ENCODE peak calls at places on chromosome 7, in ten cellular contexts. One of them, this sample, is unnamed.

GRCh38 chr7:45259227-45259596 is 101.6 kb downstream of the RAMP3 start:
- DNase-seq in astrocyte: no peak
- DNase-seq in HCT116: no peak
- DNase-seq in MM.1S: no peak
- DNase-seq in GM23338: no peak
- DNase-seq in fibroblast of lung: no peak
- DNase-seq in PC-9: no peak
- DNase-seq in PC-3: no peak
- DNase-seq in hepatocyte: no peak
- DNase-seq in GM23248: no peak
- DNase-seq in this sample: no peak

GRCh38 chr7:30920584-30921539 is 9.2 kb downstream of the AQP1 start:
- DNase-seq in hepatocyte: peak
- DNase-seq in GM23338: no peak
- DNase-seq in GM23248: peak
- DNase-seq in fibroblast of lung: peak
- DNase-seq in HCT116: no peak
- DNase-seq in PC-3: peak
- DNase-seq in astrocyte: peak
- DNase-seq in PC-9: peak
- DNase-seq in MM.1S: no peak
- DNase-seq in this sample: no peak

GRCh38 chr7:39650676-39651075 is 27.3 kb downstream of the RALA start:
- DNase-seq in HCT116: no peak
- DNase-seq in MM.1S: no peak
- DNase-seq in PC-3: no peak
- DNase-seq in fibroblast of lung: peak
- DNase-seq in GM23338: no peak
- DNase-seq in astrocyte: peak
- DNase-seq in PC-9: no peak
- DNase-seq in hepatocyte: no peak
- DNase-seq in GM23248: peak
- DNase-seq in this sample: no peak

GRCh38 chr7:30028749-30029635 is 780 bp downstream of the PLEKHA8 start:
- DNase-seq in MM.1S: peak
- DNase-seq in hepatocyte: peak
- DNase-seq in PC-3: peak
- DNase-seq in PC-9: no peak
- DNase-seq in fibroblast of lung: peak
- DNase-seq in astrocyte: peak
- DNase-seq in GM23338: peak
- DNase-seq in GM23248: peak
- DNase-seq in HCT116: peak
- DNase-seq in this sample: peak

GRCh38 chr7:151688236-151688780 is 168.6 kb upstream of the RHEB start:
- DNase-seq in astrocyte: no peak
- DNase-seq in fibroblast of lung: no peak
- DNase-seq in PC-3: no peak
- DNase-seq in PC-9: no peak
- DNase-seq in hepatocyte: no peak
- DNase-seq in MM.1S: no peak
- DNase-seq in GM23338: no peak
- DNase-seq in HCT116: no peak
- DNase-seq in GM23248: no peak
- DNase-seq in this sample: no peak

GRCh38 chr7:158723266-158723665 is 18.7 kb upstream of the NCAPG2 start:
- DNase-seq in astrocyte: no peak
- DNase-seq in GM23338: no peak
- DNase-seq in fibroblast of lung: no peak
- DNase-seq in PC-3: no peak
- DNase-seq in PC-9: no peak
- DNase-seq in hepatocyte: no peak
- DNase-seq in GM23248: no peak
- DNase-seq in MM.1S: no peak
- DNase-seq in HCT116: no peak
- DNase-seq in this sample: no peak

GRCh38 chr7:126803990-126804389 is 448.8 kb downstream of the GRM8 start:
- DNase-seq in PC-9: no peak
- DNase-seq in PC-3: no peak
- DNase-seq in fibroblast of lung: peak
- DNase-seq in HCT116: no peak
- DNase-seq in astrocyte: peak
- DNase-seq in hepatocyte: peak
- DNase-seq in GM23248: no peak
- DNase-seq in GM23338: no peak
- DNase-seq in MM.1S: no peak
- DNase-seq in this sample: no peak

GRCh38 chr7:10940748-10941358 is 32.8 kb upstream of the PHF14 start:
- DNase-seq in hepatocyte: peak
- DNase-seq in GM23338: no peak
- DNase-seq in GM23248: no peak
- DNase-seq in MM.1S: peak
- DNase-seq in PC-3: peak
- DNase-seq in fibroblast of lung: no peak
- DNase-seq in HCT116: no peak
- DNase-seq in PC-9: peak
- DNase-seq in astrocyte: no peak
- DNase-seq in this sample: peak

GRCh38 chr7:22561895-22562593 is 62.1 kb upstream of the STEAP1B start:
- DNase-seq in HCT116: no peak
- DNase-seq in astrocyte: peak
- DNase-seq in PC-9: peak
- DNase-seq in fibroblast of lung: peak
- DNase-seq in GM23248: peak
- DNase-seq in PC-3: peak
- DNase-seq in MM.1S: peak
- DNase-seq in hepatocyte: peak
- DNase-seq in GM23338: peak
- DNase-seq in this sample: peak

GRCh38 chr7:49174396-49174795 is 250.0 kb downstream of the CDC14C start:
- DNase-seq in MM.1S: no peak
- DNase-seq in hepatocyte: no peak
- DNase-seq in HCT116: no peak
- DNase-seq in fibroblast of lung: peak
- DNase-seq in PC-3: peak
- DNase-seq in GM23248: no peak
- DNase-seq in GM23338: no peak
- DNase-seq in PC-9: no peak
- DNase-seq in astrocyte: peak
- DNase-seq in this sample: peak

GRCh38 chr7:112550468-112551060 is 69.8 kb downstream of the LSMEM1 start:
- DNase-seq in PC-9: peak
- DNase-seq in MM.1S: peak
- DNase-seq in hepatocyte: peak
- DNase-seq in GM23248: peak
- DNase-seq in PC-3: peak
- DNase-seq in fibroblast of lung: peak
- DNase-seq in HCT116: peak
- DNase-seq in astrocyte: peak
- DNase-seq in GM23338: peak
- DNase-seq in this sample: peak

GRCh38 chr7:83936056-83936703 is 258.4 kb downstream of the SEMA3A start:
- DNase-seq in PC-9: peak
- DNase-seq in GM23338: peak
- DNase-seq in PC-3: peak
- DNase-seq in astrocyte: peak
- DNase-seq in hepatocyte: peak
- DNase-seq in MM.1S: peak
- DNase-seq in GM23248: peak
- DNase-seq in HCT116: peak
- DNase-seq in fibroblast of lung: peak
- DNase-seq in this sample: peak

DNA sequence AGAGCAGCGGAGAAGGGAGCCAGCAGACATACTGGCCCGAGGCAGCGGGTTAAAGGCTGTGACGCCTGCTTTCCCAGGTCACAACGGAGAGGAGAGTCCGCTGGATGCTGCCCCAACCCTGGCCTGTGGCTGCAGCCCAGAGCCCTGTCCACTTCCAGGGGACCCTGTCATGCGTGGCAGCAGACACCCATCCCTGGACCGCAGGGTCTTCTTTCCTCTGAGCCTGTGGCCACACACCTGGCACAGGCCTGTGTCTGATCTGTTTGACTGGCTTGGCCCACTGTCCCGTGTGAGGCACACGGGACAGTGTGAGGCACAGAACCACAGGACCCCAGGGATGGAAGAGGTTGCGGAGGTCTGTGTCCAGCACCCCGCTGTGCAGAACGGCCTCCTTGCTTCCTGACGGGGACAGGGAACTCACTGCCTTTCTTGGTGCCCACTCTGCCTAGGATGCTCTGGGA is 42.4 kb downstream of the INSIG1 start:
- DNase-seq in astrocyte: no peak
- DNase-seq in PC-9: no peak
- DNase-seq in HCT116: no peak
- DNase-seq in GM23338: no peak
- DNase-seq in hepatocyte: no peak
- DNase-seq in fibroblast of lung: no peak
- DNase-seq in GM23248: no peak
- DNase-seq in MM.1S: no peak
- DNase-seq in PC-3: no peak
- DNase-seq in this sample: no peak
- TF ChIP-seq EZH2 in astrocyte: no peak
- TF ChIP-seq EZH2 in PC-9: no peak
- TF ChIP-seq EZH2 in HCT116: no peak
- TF ChIP-seq EZH2 in GM23338: no peak
- TF ChIP-seq EZH2 in hepatocyte: no peak
- TF ChIP-seq EZH2 in fibroblast of lung: no peak
- TF ChIP-seq EZH2 in GM23248: no peak
- TF ChIP-seq EZH2 in MM.1S: no peak
- TF ChIP-seq EZH2 in PC-3: no peak
- TF ChIP-seq EZH2 in this sample: no peak

GRCh38 chr7:35316549-35316948 is 62.6 kb upstream of the TBX20 start:
- DNase-seq in fibroblast of lung: peak
- DNase-seq in GM23248: peak
- DNase-seq in hepatocyte: peak
- DNase-seq in GM23338: no peak
- DNase-seq in astrocyte: no peak
- DNase-seq in HCT116: no peak
- DNase-seq in PC-9: no peak
- DNase-seq in PC-3: no peak
- DNase-seq in MM.1S: no peak
- DNase-seq in this sample: no peak
- TF ChIP-seq EZH2 in fibroblast of lung: no peak
- TF ChIP-seq EZH2 in GM23248: no peak
- TF ChIP-seq EZH2 in hepatocyte: no peak
- TF ChIP-seq EZH2 in GM23338: no peak
- TF ChIP-seq EZH2 in astrocyte: no peak
- TF ChIP-seq EZH2 in HCT116: no peak
- TF ChIP-seq EZH2 in PC-9: no peak
- TF ChIP-seq EZH2 in PC-3: no peak
- TF ChIP-seq EZH2 in MM.1S: no peak
- TF ChIP-seq EZH2 in this sample: no peak

GRCh38 chr7:20783131-20783715 is 3.5 kb downstream of the SP8 start:
- DNase-seq in hepatocyte: no peak
- DNase-seq in HCT116: no peak
- DNase-seq in PC-9: no peak
- DNase-seq in GM23248: no peak
- DNase-seq in fibroblast of lung: no peak
- DNase-seq in MM.1S: no peak
- DNase-seq in astrocyte: no peak
- DNase-seq in PC-3: no peak
- DNase-seq in GM23338: peak
- DNase-seq in this sample: no peak
- TF ChIP-seq EZH2 in hepatocyte: peak
- TF ChIP-seq EZH2 in HCT116: no peak
- TF ChIP-seq EZH2 in PC-9: no peak
- TF ChIP-seq EZH2 in GM23248: no peak
- TF ChIP-seq EZH2 in fibroblast of lung: no peak
- TF ChIP-seq EZH2 in MM.1S: no peak
- TF ChIP-seq EZH2 in astrocyte: no peak
- TF ChIP-seq EZH2 in PC-3: no peak
- TF ChIP-seq EZH2 in GM23338: no peak
- TF ChIP-seq EZH2 in this sample: no peak

DNA sequence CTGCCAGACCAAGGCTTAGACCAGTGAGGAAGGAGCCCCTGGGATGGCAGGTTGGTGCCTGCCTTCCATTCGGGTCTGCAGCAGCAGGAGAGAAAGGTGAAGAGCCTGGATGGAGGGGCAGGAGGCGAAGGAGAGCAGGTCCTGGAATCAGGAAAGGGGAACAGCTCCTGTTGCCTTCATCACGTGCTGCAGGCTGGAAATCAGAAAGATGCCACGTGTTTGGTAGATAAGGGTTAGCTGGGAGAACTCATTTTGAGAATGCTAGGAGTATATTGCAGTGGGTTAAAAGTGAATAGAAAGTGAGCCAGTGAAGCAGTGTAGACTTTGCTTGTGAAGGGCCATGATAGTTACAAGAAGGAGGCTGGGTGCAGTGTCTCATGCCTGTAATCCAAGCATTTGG is 371.8 kb downstream of the PAXIP1 start:
- DNase-seq in PC-3: no peak
- DNase-seq in PC-9: no peak
- DNase-seq in MM.1S: no peak
- DNase-seq in GM23338: no peak
- DNase-seq in hepatocyte: no peak
- DNase-seq in astrocyte: no peak
- DNase-seq in HCT116: no peak
- DNase-seq in GM23248: no peak
- DNase-seq in fibroblast of lung: no peak
- DNase-seq in this sample: no peak
- TF ChIP-seq EZH2 in PC-3: no peak
- TF ChIP-seq EZH2 in PC-9: no peak
- TF ChIP-seq EZH2 in MM.1S: no peak
- TF ChIP-seq EZH2 in GM23338: no peak
- TF ChIP-seq EZH2 in hepatocyte: no peak
- TF ChIP-seq EZH2 in astrocyte: no peak
- TF ChIP-seq EZH2 in HCT116: no peak
- TF ChIP-seq EZH2 in GM23248: no peak
- TF ChIP-seq EZH2 in fibroblast of lung: no peak
- TF ChIP-seq EZH2 in this sample: no peak

GRCh38 chr7:155644178-155644970 is at the start of gene RBM33:
- DNase-seq in MM.1S: peak
- DNase-seq in PC-9: peak
- DNase-seq in fibroblast of lung: peak
- DNase-seq in GM23338: peak
- DNase-seq in PC-3: peak
- DNase-seq in hepatocyte: peak
- DNase-seq in astrocyte: peak
- DNase-seq in GM23248: peak
- DNase-seq in HCT116: peak
- DNase-seq in this sample: peak
- TF ChIP-seq EZH2 in MM.1S: no peak
- TF ChIP-seq EZH2 in PC-9: no peak
- TF ChIP-seq EZH2 in fibroblast of lung: no peak
- TF ChIP-seq EZH2 in GM23338: no peak
- TF ChIP-seq EZH2 in PC-3: no peak
- TF ChIP-seq EZH2 in hepatocyte: no peak
- TF ChIP-seq EZH2 in astrocyte: no peak
- TF ChIP-seq EZH2 in GM23248: no peak
- TF ChIP-seq EZH2 in HCT116: no peak
- TF ChIP-seq EZH2 in this sample: no peak

This sample was measured in mammary epithelial cell.